ENCODE peak calls at places on chromosomes 3 and 15, in six cellular contexts. One of them, this sample, is unnamed.

GRCh38 chr15:44595246-44595645 is 58.3 kb downstream of the EIF3J start:
- DNase-seq in K562: no peak
- DNase-seq in OCI-LY7: no peak
- DNase-seq in dorsolateral prefrontal cortex: no peak
- DNase-seq in CD8-positive, alpha-beta T cell: no peak
- DNase-seq in cardiac fibroblast: no peak
- DNase-seq in this sample: no peak

GRCh38 chr15:60854858-60855568 is 374.1 kb downstream of the RORA start:
- DNase-seq in cardiac fibroblast: no peak
- DNase-seq in dorsolateral prefrontal cortex: no peak
- DNase-seq in OCI-LY7: no peak
- DNase-seq in CD8-positive, alpha-beta T cell: no peak
- DNase-seq in K562: no peak
- DNase-seq in this sample: no peak

GRCh38 chr3:120823156-120823555 is 80.6 kb downstream of the GTF2E1 start:
- DNase-seq in cardiac fibroblast: no peak
- DNase-seq in dorsolateral prefrontal cortex: no peak
- DNase-seq in OCI-LY7: no peak
- DNase-seq in K562: no peak
- DNase-seq in CD8-positive, alpha-beta T cell: no peak
- DNase-seq in this sample: no peak

GRCh38 chr3:111326144-111326995 is 215.6 kb upstream of the CD96 start:
- DNase-seq in K562: no peak
- DNase-seq in dorsolateral prefrontal cortex: no peak
- DNase-seq in OCI-LY7: no peak
- DNase-seq in CD8-positive, alpha-beta T cell: no peak
- DNase-seq in cardiac fibroblast: peak; percentile 61
- DNase-seq in this sample: no peak

GRCh38 chr3:42749753-42750231 is 23.3 kb downstream of the CCDC13 start:
- DNase-seq in OCI-LY7: peak; percentile 6
- DNase-seq in K562: peak; percentile 63
- DNase-seq in dorsolateral prefrontal cortex: peak; percentile 58
- DNase-seq in CD8-positive, alpha-beta T cell: no peak
- DNase-seq in cardiac fibroblast: peak; percentile 15
- DNase-seq in this sample: no peak

GRCh38 chr3:143298886-143299535 is 179.4 kb downstream of the CHST2 start:
- DNase-seq in cardiac fibroblast: no peak
- DNase-seq in CD8-positive, alpha-beta T cell: no peak
- DNase-seq in K562: no peak
- DNase-seq in OCI-LY7: no peak
- DNase-seq in dorsolateral prefrontal cortex: no peak
- DNase-seq in this sample: no peak

GRCh38 chr3:196645917-196646735 is 6.6 kb downstream of the NRROS start:
- DNase-seq in CD8-positive, alpha-beta T cell: no peak
- DNase-seq in cardiac fibroblast: no peak
- DNase-seq in OCI-LY7: no peak
- DNase-seq in dorsolateral prefrontal cortex: no peak
- DNase-seq in K562: no peak
- DNase-seq in this sample: no peak

GRCh38 chr3:193843447-193844301 is 250.7 kb downstream of the OPA1 start:
- DNase-seq in K562: peak; percentile 86
- DNase-seq in OCI-LY7: no peak
- DNase-seq in cardiac fibroblast: no peak
- DNase-seq in CD8-positive, alpha-beta T cell: no peak
- DNase-seq in dorsolateral prefrontal cortex: no peak
- DNase-seq in this sample: no peak

GRCh38 chr15:79129235-79129634 is 38.7 kb upstream of the RASGRF1 start:
- DNase-seq in CD8-positive, alpha-beta T cell: no peak
- DNase-seq in K562: no peak
- DNase-seq in cardiac fibroblast: no peak
- DNase-seq in dorsolateral prefrontal cortex: no peak
- DNase-seq in OCI-LY7: no peak
- DNase-seq in this sample: no peak

GRCh38 chr3:42701371-42702065 is 1.1 kb downstream of the HHATL start:
- DNase-seq in cardiac fibroblast: peak; percentile 42
- DNase-seq in CD8-positive, alpha-beta T cell: peak; percentile 42
- DNase-seq in dorsolateral prefrontal cortex: peak; percentile 79
- DNase-seq in OCI-LY7: peak; percentile 27
- DNase-seq in K562: peak; percentile 74
- DNase-seq in this sample: no peak

GRCh38 chr15:50993598-50993997 is 85.1 kb downstream of the AP4E1 start:
- DNase-seq in CD8-positive, alpha-beta T cell: no peak
- DNase-seq in dorsolateral prefrontal cortex: no peak
- DNase-seq in cardiac fibroblast: no peak
- DNase-seq in OCI-LY7: no peak
- DNase-seq in K562: no peak
- DNase-seq in this sample: no peak

GRCh38 chr15:48425051-48425450 is 93.8 kb downstream of the DUT start:
- DNase-seq in cardiac fibroblast: no peak
- DNase-seq in CD8-positive, alpha-beta T cell: no peak
- DNase-seq in K562: no peak
- DNase-seq in OCI-LY7: no peak
- DNase-seq in dorsolateral prefrontal cortex: no peak
- DNase-seq in this sample: no peak

GRCh38 chr15:40064231-40064894 is 25.4 kb upstream of the SRP14 start:
- DNase-seq in cardiac fibroblast: peak; percentile 56
- DNase-seq in CD8-positive, alpha-beta T cell: no peak
- DNase-seq in K562: no peak
- DNase-seq in OCI-LY7: peak; percentile 81
- DNase-seq in dorsolateral prefrontal cortex: no peak
- DNase-seq in this sample: peak; percentile 88
- H3K4me3 ChIP-seq in cardiac fibroblast: no peak overlapping the region
- H3K4me3 ChIP-seq in CD8-positive, alpha-beta T cell: no peak overlapping the region
- H3K4me3 ChIP-seq in K562: no peak overlapping the region
- H3K4me3 ChIP-seq in OCI-LY7: peak overlapping the region; percentile 25
- H3K4me3 ChIP-seq in dorsolateral prefrontal cortex: no peak overlapping the region
- H3K4me3 ChIP-seq in this sample: no peak overlapping the region

GRCh38 chr15:65049418-65049840 is 4.2 kb downstream of the SLC51B start:
- DNase-seq in cardiac fibroblast: peak; percentile 91
- DNase-seq in OCI-LY7: peak; percentile 90
- DNase-seq in K562: peak; percentile 93
- DNase-seq in dorsolateral prefrontal cortex: peak; percentile 97
- DNase-seq in CD8-positive, alpha-beta T cell: peak; percentile 71
- DNase-seq in this sample: peak; percentile 88
- H3K4me3 ChIP-seq in cardiac fibroblast: peak overlapping the region; percentile 26
- H3K4me3 ChIP-seq in OCI-LY7: peak overlapping the region; percentile 37
- H3K4me3 ChIP-seq in K562: no peak overlapping the region
- H3K4me3 ChIP-seq in dorsolateral prefrontal cortex: peak overlapping the region; percentile 43
- H3K4me3 ChIP-seq in CD8-positive, alpha-beta T cell: peak overlapping the region; percentile 44
- H3K4me3 ChIP-seq in this sample: peak overlapping the region; percentile 33

DNA sequence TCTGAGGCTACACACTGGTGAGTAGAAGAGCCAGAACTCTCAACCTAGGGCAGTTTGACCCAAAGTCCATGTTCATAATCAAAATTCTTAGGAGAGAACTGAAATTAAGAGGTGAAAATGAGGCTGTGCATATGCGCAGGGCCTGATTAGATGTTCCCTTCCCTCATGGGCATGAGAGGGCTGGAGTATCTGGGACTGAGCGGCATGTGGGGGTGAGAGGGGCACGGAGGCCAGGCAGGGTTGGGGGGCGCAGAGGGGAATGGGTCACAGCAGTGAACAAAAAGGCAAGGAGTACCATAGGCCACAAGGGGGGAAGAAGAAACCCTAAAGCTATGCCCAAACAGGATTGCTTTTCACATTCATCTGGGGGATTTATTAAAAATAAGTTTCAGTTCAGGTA is 31.3 kb downstream of the ADAMTS9 start:
- DNase-seq in OCI-LY7: no peak
- DNase-seq in cardiac fibroblast: no peak
- DNase-seq in K562: no peak
- DNase-seq in CD8-positive, alpha-beta T cell: no peak
- DNase-seq in dorsolateral prefrontal cortex: no peak
- DNase-seq in this sample: no peak
- H3K4me3 ChIP-seq in OCI-LY7: no peak overlapping the region
- H3K4me3 ChIP-seq in cardiac fibroblast: no peak overlapping the region
- H3K4me3 ChIP-seq in K562: no peak overlapping the region
- H3K4me3 ChIP-seq in CD8-positive, alpha-beta T cell: no peak overlapping the region
- H3K4me3 ChIP-seq in dorsolateral prefrontal cortex: no peak overlapping the region
- H3K4me3 ChIP-seq in this sample: no peak overlapping the region

GRCh38 chr15:91308209-91308608 is 208.2 kb downstream of the SV2B start:
- DNase-seq in CD8-positive, alpha-beta T cell: no peak
- DNase-seq in OCI-LY7: no peak
- DNase-seq in K562: no peak
- DNase-seq in dorsolateral prefrontal cortex: no peak
- DNase-seq in cardiac fibroblast: no peak
- DNase-seq in this sample: no peak

GRCh38 chr15:91307561-91307960 is 207.5 kb downstream of the SV2B start:
- DNase-seq in dorsolateral prefrontal cortex: no peak
- DNase-seq in K562: no peak
- DNase-seq in cardiac fibroblast: no peak
- DNase-seq in OCI-LY7: no peak
- DNase-seq in CD8-positive, alpha-beta T cell: no peak
- DNase-seq in this sample: no peak

GRCh38 chr15:91306155-91306554 is 206.1 kb downstream of the SV2B start:
- DNase-seq in cardiac fibroblast: no peak
- DNase-seq in CD8-positive, alpha-beta T cell: no peak
- DNase-seq in dorsolateral prefrontal cortex: no peak
- DNase-seq in OCI-LY7: no peak
- DNase-seq in K562: no peak
- DNase-seq in this sample: no peak

GRCh38 chr15:91311986-91312385 is 211.9 kb downstream of the SV2B start:
- DNase-seq in K562: no peak
- DNase-seq in CD8-positive, alpha-beta T cell: peak; percentile 18
- DNase-seq in dorsolateral prefrontal cortex: no peak
- DNase-seq in OCI-LY7: no peak
- DNase-seq in cardiac fibroblast: no peak
- DNase-seq in this sample: no peak

GRCh38 chr15:91308855-91309254 is 208.8 kb downstream of the SV2B start:
- DNase-seq in K562: no peak
- DNase-seq in OCI-LY7: no peak
- DNase-seq in cardiac fibroblast: no peak
- DNase-seq in dorsolateral prefrontal cortex: no peak
- DNase-seq in CD8-positive, alpha-beta T cell: no peak
- DNase-seq in this sample: no peak
- H3K4me3 ChIP-seq in K562: no peak overlapping the region
- H3K4me3 ChIP-seq in OCI-LY7: no peak overlapping the region
- H3K4me3 ChIP-seq in cardiac fibroblast: no peak overlapping the region
- H3K4me3 ChIP-seq in dorsolateral prefrontal cortex: no peak overlapping the region
- H3K4me3 ChIP-seq in CD8-positive, alpha-beta T cell: no peak overlapping the region
- H3K4me3 ChIP-seq in this sample: no peak overlapping the region

GRCh38 chr3:188707396-188708288 is 464.1 kb upstream of the TPRG1 start:
- DNase-seq in OCI-LY7: no peak
- DNase-seq in CD8-positive, alpha-beta T cell: no peak
- DNase-seq in K562: no peak
- DNase-seq in dorsolateral prefrontal cortex: no peak
- DNase-seq in cardiac fibroblast: peak; percentile 57
- DNase-seq in this sample: no peak

GRCh38 chr3:188700918-188701317 is 470.9 kb upstream of the TPRG1 start:
- DNase-seq in OCI-LY7: no peak
- DNase-seq in K562: no peak
- DNase-seq in CD8-positive, alpha-beta T cell: no peak
- DNase-seq in cardiac fibroblast: no peak
- DNase-seq in dorsolateral prefrontal cortex: no peak
- DNase-seq in this sample: no peak

GRCh38 chr3:188706599-188706998 is 465.2 kb upstream of the TPRG1 start:
- DNase-seq in CD8-positive, alpha-beta T cell: no peak
- DNase-seq in dorsolateral prefrontal cortex: no peak
- DNase-seq in cardiac fibroblast: peak; percentile 18
- DNase-seq in K562: no peak
- DNase-seq in OCI-LY7: no peak
- DNase-seq in this sample: no peak

GRCh38 chr3:188700497-188700896 is 471.3 kb upstream of the TPRG1 start:
- DNase-seq in cardiac fibroblast: no peak
- DNase-seq in dorsolateral prefrontal cortex: no peak
- DNase-seq in OCI-LY7: no peak
- DNase-seq in K562: no peak
- DNase-seq in CD8-positive, alpha-beta T cell: no peak
- DNase-seq in this sample: no peak

DNA sequence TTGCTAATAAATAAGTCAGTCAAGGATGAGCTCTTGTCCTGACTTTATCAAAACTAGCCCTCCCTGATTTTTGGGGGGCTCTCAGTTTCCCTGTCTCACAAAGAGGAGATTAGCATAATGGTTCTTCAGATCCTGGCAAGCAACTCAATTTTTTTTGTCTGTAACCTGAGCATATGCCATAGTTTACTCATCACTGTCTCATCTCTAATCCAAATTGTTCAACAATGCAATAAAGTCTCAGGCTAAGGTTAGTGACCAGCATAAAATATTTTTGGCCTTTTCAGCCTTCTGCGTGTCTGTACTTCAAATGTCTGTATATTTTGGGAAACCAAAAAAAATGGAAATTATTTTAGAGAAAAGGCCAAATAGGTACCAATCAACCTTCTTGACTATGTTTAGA is 465.6 kb upstream of the TPRG1 start:
- DNase-seq in dorsolateral prefrontal cortex: no peak
- DNase-seq in CD8-positive, alpha-beta T cell: no peak
- DNase-seq in cardiac fibroblast: no peak
- DNase-seq in K562: no peak
- DNase-seq in OCI-LY7: no peak
- DNase-seq in this sample: no peak
- H3K4me3 ChIP-seq in dorsolateral prefrontal cortex: no peak overlapping the region
- H3K4me3 ChIP-seq in CD8-positive, alpha-beta T cell: no peak overlapping the region
- H3K4me3 ChIP-seq in cardiac fibroblast: no peak overlapping the region
- H3K4me3 ChIP-seq in K562: no peak overlapping the region
- H3K4me3 ChIP-seq in OCI-LY7: no peak overlapping the region
- H3K4me3 ChIP-seq in this sample: no peak overlapping the region

GRCh38 chr15:38074029-38074428 is 139.6 kb downstream of the TMCO5A start:
- DNase-seq in CD8-positive, alpha-beta T cell: no peak
- DNase-seq in K562: no peak
- DNase-seq in dorsolateral prefrontal cortex: no peak
- DNase-seq in OCI-LY7: peak; percentile 18
- DNase-seq in cardiac fibroblast: no peak
- DNase-seq in this sample: no peak
- H3K4me3 ChIP-seq in CD8-positive, alpha-beta T cell: no peak overlapping the region
- H3K4me3 ChIP-seq in K562: no peak overlapping the region
- H3K4me3 ChIP-seq in dorsolateral prefrontal cortex: no peak overlapping the region
- H3K4me3 ChIP-seq in OCI-LY7: peak overlapping the region; percentile 70
- H3K4me3 ChIP-seq in cardiac fibroblast: no peak overlapping the region
- H3K4me3 ChIP-seq in this sample: no peak overlapping the region

DNA sequence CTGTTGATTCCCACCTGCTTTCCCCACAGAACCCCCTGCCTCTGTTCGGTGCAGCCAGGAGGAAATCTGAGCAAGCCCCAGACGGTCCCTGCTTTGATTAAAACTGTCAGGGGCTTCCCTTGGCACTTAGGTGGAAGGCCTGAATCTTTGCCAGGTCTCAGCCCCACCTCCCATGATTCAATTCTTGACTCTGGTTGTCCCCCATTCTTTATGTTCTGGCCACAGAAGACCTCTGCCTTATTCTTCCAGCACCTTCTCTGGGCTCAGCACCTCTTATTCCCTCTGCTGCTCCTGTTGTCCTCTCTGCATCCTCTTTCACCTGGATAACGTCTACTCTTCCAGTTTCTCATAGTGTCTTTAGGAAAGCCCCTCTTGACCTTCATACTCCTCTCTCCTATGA is 349.4 kb downstream of the PTPRG start:
- DNase-seq in cardiac fibroblast: no peak
- DNase-seq in K562: no peak
- DNase-seq in dorsolateral prefrontal cortex: no peak
- DNase-seq in OCI-LY7: no peak
- DNase-seq in CD8-positive, alpha-beta T cell: no peak
- DNase-seq in this sample: no peak
- H3K4me3 ChIP-seq in cardiac fibroblast: no peak overlapping the region
- H3K4me3 ChIP-seq in K562: no peak overlapping the region
- H3K4me3 ChIP-seq in dorsolateral prefrontal cortex: no peak overlapping the region
- H3K4me3 ChIP-seq in OCI-LY7: no peak overlapping the region
- H3K4me3 ChIP-seq in CD8-positive, alpha-beta T cell: no peak overlapping the region
- H3K4me3 ChIP-seq in this sample: no peak overlapping the region

GRCh38 chr15:39781967-39782292 is 711 bp downstream of the FSIP1 start:
- DNase-seq in K562: no peak
- DNase-seq in dorsolateral prefrontal cortex: no peak
- DNase-seq in OCI-LY7: no peak
- DNase-seq in CD8-positive, alpha-beta T cell: no peak
- DNase-seq in cardiac fibroblast: no peak
- DNase-seq in this sample: no peak
- H3K4me3 ChIP-seq in K562: peak overlapping the region; percentile 78
- H3K4me3 ChIP-seq in dorsolateral prefrontal cortex: peak overlapping the region; percentile 78
- H3K4me3 ChIP-seq in OCI-LY7: peak overlapping the region; percentile 84
- H3K4me3 ChIP-seq in CD8-positive, alpha-beta T cell: peak overlapping the region; percentile 71
- H3K4me3 ChIP-seq in cardiac fibroblast: peak overlapping the region; percentile 44
- H3K4me3 ChIP-seq in this sample: peak overlapping the region; percentile 69

This sample was measured in GM12864.